ENCODE peak calls at places on chromosome 16, in nine cellular contexts. O, R, E, A, D, G, B, M and N are unnamed samples.

GRCh38 chr16:16037970-16038369 is 88.6 kb downstream of the ABCC1 start:
- DNase-seq in O (no peak), R (no peak), E (no peak), A (no peak), D (no peak), G (no peak), B (no peak), M (no peak), N (no peak)

GRCh38 chr16:89919535-89920406 is 1.1 kb downstream of the MC1R start:
- DNase-seq in O (no peak), R (no peak), E (no peak), A (no peak), D (no peak), G (no peak), B (no peak), M (no peak), N (no peak)

GRCh38 chr16:87601322-87602004 is 845 bp upstream of the JPH3 start:
- DNase-seq in O (peak), R (no peak), E (no peak), A (no peak), D (peak), G (no peak), B (no peak), M (no peak), N (peak)

GRCh38 chr16:77946834-77947233 is 75.5 kb upstream of the CLEC3A start:
- DNase-seq in O (no peak), R (no peak), E (no peak), A (no peak), D (peak), G (no peak), B (no peak), M (no peak), N (peak)

GRCh38 chr16:52283581-52284375 is 263.2 kb downstream of the TOX3 start:
- DNase-seq in O (no peak), R (no peak), E (no peak), A (no peak), D (no peak), G (no peak), B (no peak), M (no peak), N (no peak)

GRCh38 chr16:30659507-30660423 is 1.5 kb downstream of the FBRS start:
- DNase-seq in O (peak), R (peak), E (peak), A (peak), D (peak), G (peak), B (peak), M (peak), N (peak)

GRCh38 chr16:6891486-6891885 is 441.2 kb upstream of the RBFOX1 start:
- DNase-seq in O (no peak), R (no peak), E (no peak), A (no peak), D (no peak), G (no peak), B (no peak), M (no peak), N (peak)

GRCh38 chr16:19304670-19305240 is 19.2 kb downstream of the CLEC19A start:
- DNase-seq in O (no peak), R (no peak), E (no peak), A (no peak), D (peak), G (no peak), B (no peak), M (no peak), N (peak)

GRCh38 chr16:52569701-52570100 is 22.8 kb upstream of the TOX3 start:
- DNase-seq in O (no peak), R (no peak), E (no peak), A (no peak), D (no peak), G (no peak), B (no peak), M (no peak), N (no peak)

GRCh38 chr16:89422905-89423630 is 67.3 kb downstream of the ANKRD11 start:
- DNase-seq in O (no peak), R (no peak), E (no peak), A (peak), D (peak), G (peak), B (peak), M (peak), N (no peak)

GRCh38 chr16:4290236-4290830 is 17.5 kb upstream of the TFAP4 start:
- DNase-seq in O (no peak), R (no peak), E (no peak), A (no peak), D (peak), G (peak), B (no peak), M (no peak), N (no peak)

GRCh38 chr16:85152414-85153030 is 40.2 kb upstream of the CIBAR2 start:
- DNase-seq in O (no peak), R (no peak), E (no peak), A (no peak), D (no peak), G (no peak), B (no peak), M (no peak), N (no peak)

GRCh38 chr16:86930001-86930400 is 351.7 kb downstream of the FOXL1 start:
- DNase-seq in O (no peak), R (no peak), E (no peak), A (no peak), D (no peak), G (no peak), B (no peak), M (no peak), N (no peak)

GRCh38 chr16:58638148-58639036 is 8.8 kb upstream of the CNOT1 start:
- DNase-seq in O (no peak), R (peak), E (no peak), A (no peak), D (peak), G (peak), B (no peak), M (no peak), N (peak)

GRCh38 chr16:27775254-27775653 is 225.3 kb downstream of the KATNIP start:
- DNase-seq in O (peak), R (no peak), E (no peak), A (no peak), D (no peak), G (no peak), B (no peak), M (no peak), N (no peak)

GRCh38 chr16:10942352-10943297 is at the start of gene DEXI:
- DNase-seq in O (peak), R (peak), E (peak), A (peak), D (peak), G (peak), B (peak), M (peak), N (peak)

GRCh38 chr16:1367486-1368174 is 15.9 kb downstream of the GNPTG start:
- DNase-seq in O (no peak), R (no peak), E (no peak), A (no peak), D (no peak), G (no peak), B (no peak), M (no peak), N (no peak)

GRCh38 chr16:2771496-2772402 is 5.3 kb downstream of the ELOB start:
- DNase-seq in O (no peak), R (no peak), E (no peak), A (peak), D (no peak), G (no peak), B (no peak), M (no peak), N (no peak)

GRCh38 chr16:52634101-52634500 is 87.2 kb upstream of the TOX3 start:
- DNase-seq in O (no peak), R (no peak), E (no peak), A (no peak), D (no peak), G (no peak), B (no peak), M (no peak), N (no peak)

GRCh38 chr16:89346869-89347268 is 129.4 kb downstream of the ZNF778 start:
- DNase-seq in O (no peak), R (no peak), E (no peak), A (no peak), D (no peak), G (no peak), B (no peak), M (no peak), N (no peak)

GRCh38 chr16:30458561-30459394 is 13.1 kb upstream of the SEPHS2 start:
- DNase-seq in O (peak), R (no peak), E (peak), A (peak), D (no peak), G (no peak), B (peak), M (peak), N (no peak)

GRCh38 chr16:86251682-86252081 is 258.6 kb upstream of the FOXF1 start:
- DNase-seq in O (no peak), R (no peak), E (no peak), A (no peak), D (no peak), G (no peak), B (no peak), M (no peak), N (no peak)

GRCh38 chr16:13793788-13794461 is 126.0 kb upstream of the ERCC4 start:
- DNase-seq in O (no peak), R (no peak), E (no peak), A (no peak), D (no peak), G (no peak), B (no peak), M (no peak), N (no peak)

GRCh38 chr16:20879175-20880053 is 20.7 kb downstream of the DCUN1D3 start:
- DNase-seq in O (no peak), R (no peak), E (no peak), A (no peak), D (no peak), G (peak), B (no peak), M (no peak), N (no peak)